ENCODE peak calls at places on chromosomes 5 and 9, in four cellular contexts. S, K, Z and L are unnamed samples.

GRCh38 chr9:70043689-70044449 is at the start of gene MAMDC2:
- DNase-seq in K (no peak), Z (no peak), S (no peak), L (peak; percentile 43)

GRCh38 chr5:72692273-72692672 is 124.2 kb upstream of the TNPO1 start:
- DNase-seq in Z (no peak), K (no peak), S (no peak), L (no peak)

GRCh38 chr9:109956811-109957440 is 176.9 kb downstream of the PALM2AKAP2 start:
- DNase-seq in Z (no peak), S (no peak), K (no peak), L (no peak)

GRCh38 chr9:111857555-111858211 is 38.9 kb upstream of the UGCG start:
- DNase-seq in S (no peak), K (no peak), Z (no peak), L (no peak)

GRCh38 chr5:45779874-45780671 is 83.9 kb upstream of the HCN1 start:
- DNase-seq in K (no peak), Z (no peak), S (no peak), L (no peak)

GRCh38 chr5:122311400-122311887 is 593 bp upstream of the SNCAIP start:
- DNase-seq in K (no peak), S (no peak), Z (no peak), L (no peak)

GRCh38 chr5:88824892-88825781 is 57.8 kb downstream of the MEF2C start:
- DNase-seq in S (no peak), Z (no peak), K (no peak), L (no peak)

GRCh38 chr9:118586978-118587377 is 782.3 kb downstream of the BRINP1 start:
- DNase-seq in K (no peak), S (no peak), Z (no peak), L (no peak)

GRCh38 chr5:113212244-113212920 is 222.4 kb downstream of the TSSK1B start:
- DNase-seq in Z (no peak), S (no peak), K (no peak), L (no peak)

GRCh38 chr9:98345011-98345410 is 89.6 kb upstream of the TBC1D2 start:
- DNase-seq in S (no peak), K (no peak), Z (no peak), L (no peak)

GRCh38 chr5:65229841-65230240 is 251.9 kb downstream of the ADAMTS6 start:
- DNase-seq in S (no peak), K (no peak), Z (no peak), L (no peak)

GRCh38 chr9:134437417-134438203 is 111.4 kb downstream of the RXRA start:
- DNase-seq in Z (no peak), S (no peak), K (no peak), L (no peak)

GRCh38 chr5:9456435-9457042 is 89.3 kb downstream of the SEMA5A start:
- DNase-seq in Z (no peak), S (no peak), K (no peak), L (no peak)

GRCh38 chr9:86357091-86357866 is 3.1 kb upstream of the TUT7 start:
- DNase-seq in Z (no peak), K (no peak), S (no peak), L (no peak)

GRCh38 chr5:65100846-65101678 is 332.3 kb downstream of the CWC27 start:
- DNase-seq in K (peak; percentile 29), Z (no peak), S (peak; percentile 66), L (peak; percentile 36)

GRCh38 chr9:95283678-95284077 is 33.8 kb downstream of the FANCC start:
- DNase-seq in S (no peak), Z (no peak), K (no peak), L (no peak)

GRCh38 chr5:149036970-149037369 is 25.9 kb downstream of the SH3TC2 start:
- DNase-seq in Z (no peak), K (no peak), S (no peak), L (no peak)

GRCh38 chr9:107919263-107919662 is 429.7 kb upstream of the KLF4 start:
- DNase-seq in S (no peak), K (no peak), Z (no peak), L (no peak)

GRCh38 chr5:152990771-152991170 is 499.7 kb upstream of the GRIA1 start:
- DNase-seq in K (no peak), Z (no peak), S (no peak), L (no peak)

GRCh38 chr5:82549263-82549662 is 271.1 kb upstream of the RPS23 start:
- DNase-seq in K (no peak), S (no peak), Z (no peak), L (no peak)

GRCh38 chr5:150633424-150633823 is 7.0 kb upstream of the SYNPO start:
- DNase-seq in K (no peak), Z (no peak), S (no peak), L (no peak)
- H3K4me1 ChIP-seq in K (no peaks in the 10 kb centered on the region), Z (no peaks in the 10 kb centered on the region), S (peaks cover 31% of the 10 kb centered on the region), L (peaks cover 5% of the 10 kb centered on the region)

DNA sequence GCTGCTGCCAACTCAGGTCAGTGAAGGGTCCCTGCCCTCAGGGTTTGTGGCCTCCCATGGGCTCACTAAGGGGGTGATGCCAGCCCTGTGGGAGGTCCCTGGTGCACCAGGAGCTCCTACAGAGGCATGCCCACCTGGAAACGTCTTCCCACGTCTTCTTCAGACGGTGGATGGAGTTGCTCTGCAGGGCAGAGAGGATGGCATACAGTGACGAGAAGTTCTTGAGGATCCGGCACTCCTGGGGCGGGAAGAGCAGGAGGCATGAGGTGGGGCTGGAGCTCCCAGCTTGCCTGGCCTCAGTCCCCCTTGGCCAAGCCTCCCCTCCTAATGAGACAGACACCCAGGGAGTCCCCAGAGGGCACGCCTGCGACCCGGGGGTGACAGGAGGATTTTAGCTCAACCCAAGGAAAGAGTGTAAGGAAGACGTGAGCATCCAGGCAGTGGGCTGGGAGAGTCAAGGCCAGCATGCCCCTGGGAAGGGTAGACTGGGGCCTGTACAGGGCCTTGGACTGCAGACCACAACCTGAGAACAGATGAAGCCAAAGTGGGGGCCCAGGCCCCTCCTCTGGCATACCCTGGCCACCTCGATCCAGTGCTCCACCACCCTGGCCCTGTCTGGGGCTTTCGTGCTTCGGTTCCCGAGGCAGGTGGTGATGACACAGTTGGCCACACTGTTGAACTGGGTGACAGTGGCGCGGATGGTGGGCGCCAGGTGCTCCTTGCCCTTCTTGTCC is 14.4 kb downstream of the RALGDS start:
- DNase-seq in S (no peak), Z (no peak), K (no peak), L (no peak)
- TF ChIP-seq SUZ12 in S (no peak), Z (no peak), K (no peak), L (no peak)

GRCh38 chr5:131254741-131255140 is 9.1 kb upstream of the CDC42SE2 start:
- DNase-seq in K (no peak), Z (no peak), S (no peak), L (no peak)

GRCh38 chr5:131252824-131253171 is 11.1 kb upstream of the CDC42SE2 start:
- DNase-seq in Z (peak; percentile 81), S (no peak), K (no peak), L (no peak)

GRCh38 chr5:131246515-131246914 is 17.3 kb upstream of the CDC42SE2 start:
- DNase-seq in Z (no peak), K (no peak), S (no peak), L (no peak)

GRCh38 chr5:131245948-131246347 is 17.9 kb upstream of the CDC42SE2 start:
- DNase-seq in K (no peak), S (no peak), Z (no peak), L (no peak)

DNA sequence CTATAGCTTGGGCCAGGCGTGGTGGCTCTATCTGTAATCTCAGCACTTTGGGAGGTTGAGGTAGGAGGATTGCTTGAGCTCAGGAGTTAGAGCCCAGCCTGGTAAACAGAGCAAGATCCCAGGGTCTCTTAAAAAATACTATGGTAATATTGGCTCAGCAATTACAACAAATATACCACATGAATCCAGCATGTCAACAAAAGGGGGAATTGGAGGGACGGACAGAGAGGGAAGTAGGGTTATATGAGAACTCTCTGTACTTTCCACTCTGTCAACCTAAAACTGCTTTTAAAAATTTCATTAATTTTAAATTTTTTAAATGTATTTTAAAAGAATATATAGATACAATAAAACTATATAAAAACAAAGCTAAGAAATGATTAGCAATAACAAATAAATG is 13.1 kb upstream of the CDC42SE2 start:
- DNase-seq in S (no peak), K (no peak), Z (no peak), L (no peak)
- H3K4me1 ChIP-seq in S (no peaks in the 10 kb centered on the region), K (no peaks in the 10 kb centered on the region), Z (peaks cover 31% of the 10 kb centered on the region), L (no peaks in the 10 kb centered on the region)

GRCh38 chr5:171418982-171419662 is at the start of gene FGF18:
- DNase-seq in S (peak; percentile 56), Z (no peak), K (no peak), L (peak; percentile 57)
- TF ChIP-seq SUZ12 in S (no peak), Z (no peak), K (no peak), L (no peak)

GRCh38 chr5:24712047-24712446 is 67.3 kb upstream of the CDH10 start:
- DNase-seq in S (no peak), K (no peak), Z (no peak), L (no peak)

GRCh38 chr5:24712947-24713346 is 68.2 kb upstream of the CDH10 start:
- DNase-seq in K (no peak), Z (no peak), S (no peak), L (no peak)

GRCh38 chr5:24720743-24721142 is 76.0 kb upstream of the CDH10 start:
- DNase-seq in Z (no peak), S (no peak), K (no peak), L (no peak)

GRCh38 chr5:24714757-24715156 is 70.0 kb upstream of the CDH10 start:
- DNase-seq in S (no peak), K (no peak), Z (no peak), L (no peak)
- H3K4me1 ChIP-seq in S (no peaks in the 10 kb centered on the region), K (no peaks in the 10 kb centered on the region), Z (no peaks in the 10 kb centered on the region), L (no peaks in the 10 kb centered on the region)

DNA sequence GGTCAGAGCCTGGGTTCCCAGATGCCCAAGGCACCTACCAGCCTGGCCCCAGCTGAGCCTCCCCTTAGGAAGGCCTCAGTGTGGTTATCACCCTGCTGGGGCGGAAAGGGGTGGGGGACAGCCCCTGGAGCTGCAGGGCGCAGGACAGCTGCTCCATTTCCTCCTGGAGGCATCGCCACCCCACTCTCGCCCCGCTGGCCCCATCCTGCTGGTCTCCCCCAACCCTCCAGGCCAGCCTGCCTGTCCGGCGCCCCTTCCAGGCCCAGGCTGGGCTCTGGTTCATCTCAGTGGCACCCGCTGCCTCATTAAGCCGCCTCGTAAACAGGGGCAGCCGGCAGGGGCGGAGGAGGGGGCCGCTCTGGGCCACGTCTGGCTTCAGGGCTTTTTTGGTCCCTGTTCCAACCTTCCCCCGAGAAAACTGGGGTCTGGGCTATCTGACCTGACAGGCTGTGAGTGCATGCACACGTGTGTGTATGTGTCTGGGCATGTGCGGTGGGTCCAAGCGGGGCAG is 30.8 kb upstream of the ENHO start:
- DNase-seq in S (no peak), Z (no peak), K (no peak), L (no peak)
- TF ChIP-seq SUZ12 in S (no peak), Z (no peak), K (no peak), L (no peak)

DNA sequence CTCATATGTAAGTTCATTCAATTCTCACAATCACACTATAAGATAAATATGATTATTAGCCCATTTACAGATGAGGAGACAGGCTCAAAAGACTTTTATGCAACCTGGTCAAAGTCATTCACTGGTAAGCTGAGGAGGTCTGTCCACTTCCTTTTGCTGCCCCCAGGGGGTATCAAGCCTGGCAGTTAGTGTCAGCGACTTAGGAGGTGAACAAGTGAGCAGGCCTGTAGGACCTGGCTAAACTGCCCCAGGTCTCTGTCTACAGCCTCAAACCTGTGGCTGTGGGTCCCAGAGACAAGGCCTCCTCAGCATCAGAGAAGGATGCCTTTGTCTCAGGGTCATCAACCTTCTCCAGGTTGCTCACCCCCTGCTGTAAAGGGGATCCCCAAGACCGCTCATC is 10.4 kb downstream of the TGFBI start:
- DNase-seq in S (no peak), K (no peak), Z (no peak), L (no peak)
- H3K4me1 ChIP-seq in S (peaks cover 25% of the 10 kb centered on the region), K (no peaks in the 10 kb centered on the region), Z (peaks cover 15% of the 10 kb centered on the region), L (no peaks in the 10 kb centered on the region)